ENCODE peak calls at places on chromosomes 13 and 19, in seven cellular contexts. W is breast epithelium, O is tibial nerve, U is IMR-90, E is stomach, B is HCT116, D is A549. V is an unnamed sample.

GRCh38 chr13:66506031-66506777 is 723.9 kb downstream of the PCDH9 start:
- DNase-seq in W (no peak), O (no peak), U (no peak), E (no peak), B (no peak), D (no peak), V (no peak)

GRCh38 chr19:5035817-5036732 is 67.2 kb downstream of the KDM4B start:
- DNase-seq in W (no peak), O (no peak), U (no peak), E (no peak), B (no peak), D (no peak), V (no peak)

GRCh38 chr19:52343548-52343947 is 7.5 kb downstream of the ZNF610 start:
- DNase-seq in W (no peak), O (peak), U (peak), E (peak), B (peak), D (no peak), V (peak)

GRCh38 chr13:114341003-114341777 is 26.9 kb downstream of the CHAMP1 start:
- DNase-seq in W (no peak), O (no peak), U (no peak), E (no peak), B (no peak), D (no peak), V (no peak)

GRCh38 chr19:12913871-12914690 is 5.0 kb downstream of the SYCE2 start:
- DNase-seq in W (peak), O (peak), U (no peak), E (no peak), B (no peak), D (no peak), V (no peak)

GRCh38 chr19:42412223-42412622 is 15.0 kb downstream of the LIPE start:
- DNase-seq in W (no peak), O (no peak), U (no peak), E (no peak), B (no peak), D (no peak), V (no peak)

GRCh38 chr13:27172495-27172842 is 858 bp upstream of the USP12 start:
- DNase-seq in W (no peak), O (peak), U (peak), E (no peak), B (no peak), D (no peak), V (no peak)

GRCh38 chr19:29745253-29745652 is 30.2 kb upstream of the C19orf12 start:
- DNase-seq in W (no peak), O (no peak), U (no peak), E (no peak), B (no peak), D (no peak), V (no peak)

GRCh38 chr13:61086052-61086451 is 329.6 kb downstream of the PCDH20 start:
- DNase-seq in W (no peak), O (no peak), U (no peak), E (no peak), B (no peak), D (no peak), V (no peak)

GRCh38 chr19:43683905-43684304 is 13.9 kb upstream of the PLAUR start:
- DNase-seq in W (no peak), O (no peak), U (no peak), E (no peak), B (no peak), D (no peak), V (no peak)

GRCh38 chr13:40152145-40152544 is 496.7 kb downstream of the COG6 start:
- DNase-seq in W (no peak), O (no peak), U (peak), E (no peak), B (peak), D (peak), V (no peak)

GRCh38 chr19:21256722-21257121 is 72.5 kb downstream of the ZNF708 start:
- DNase-seq in W (no peak), O (no peak), U (peak), E (no peak), B (peak), D (peak), V (no peak)

GRCh38 chr19:38710928-38711725 is 33.1 kb downstream of the CAPN12 start:
- DNase-seq in W (no peak), O (no peak), U (no peak), E (no peak), B (no peak), D (no peak), V (no peak)

GRCh38 chr13:46126074-46126473 is 21.2 kb upstream of the CPB2 start:
- DNase-seq in W (no peak), O (no peak), U (no peak), E (no peak), B (no peak), D (no peak), V (no peak)

GRCh38 chr13:46126552-46127171 is 21.8 kb upstream of the CPB2 start:
- DNase-seq in W (peak), O (peak), U (peak), E (peak), B (peak), D (peak), V (no peak)

GRCh38 chr13:46124967-46125933 is 20.4 kb upstream of the CPB2 start:
- DNase-seq in W (no peak), O (no peak), U (no peak), E (no peak), B (no peak), D (no peak), V (no peak)

GRCh38 chr13:46122304-46122703 is 17.5 kb upstream of the CPB2 start:
- DNase-seq in W (no peak), O (no peak), U (no peak), E (no peak), B (no peak), D (no peak), V (no peak)

GRCh38 chr13:46124531-46124966 is 19.7 kb upstream of the CPB2 start:
- DNase-seq in W (no peak), O (no peak), U (no peak), E (no peak), B (no peak), D (no peak), V (no peak)
- TF ChIP-seq POLR2A in W (no peak), O (no peak), U (no peak), E (no peak), B (no peak), D (no peak), V (no peak)

GRCh38 chr19:741506-742131 is 9.3 kb upstream of the MISP start:
- DNase-seq in W (no peak), O (no peak), U (no peak), E (no peak), B (no peak), D (peak), V (no peak)
- TF ChIP-seq CTCF in W (no peak), O (no peak), U (no peak), E (no peak), B (no peak), D (peak), V (no peak)

GRCh38 chr13:49643003-49643651 is 14.8 kb downstream of the ARL11 start:
- DNase-seq in W (no peak), O (no peak), U (no peak), E (no peak), B (no peak), D (no peak), V (no peak)
- H3K4me3 ChIP-seq in W (peak), O (no peak), U (no peak), E (no peak), B (no peak), D (no peak), V (no peak)

GRCh38 chr13:46181799-46182490 is at the start of gene LCP1:
- DNase-seq in W (peak), O (peak), U (no peak), E (peak), B (no peak), D (no peak), V (no peak)
- TF ChIP-seq POLR2A in W (no peak), O (peak), U (no peak), E (no peak), B (no peak), D (no peak), V (no peak)

GRCh38 chr13:112005925-112006324 is 61.0 kb upstream of the SOX1 start:
- DNase-seq in W (no peak), O (no peak), U (no peak), E (no peak), B (no peak), D (no peak), V (no peak)
- TF ChIP-seq CTCF in W (no peak), O (no peak), U (no peak), E (no peak), B (no peak), D (no peak), V (no peak)

DNA sequence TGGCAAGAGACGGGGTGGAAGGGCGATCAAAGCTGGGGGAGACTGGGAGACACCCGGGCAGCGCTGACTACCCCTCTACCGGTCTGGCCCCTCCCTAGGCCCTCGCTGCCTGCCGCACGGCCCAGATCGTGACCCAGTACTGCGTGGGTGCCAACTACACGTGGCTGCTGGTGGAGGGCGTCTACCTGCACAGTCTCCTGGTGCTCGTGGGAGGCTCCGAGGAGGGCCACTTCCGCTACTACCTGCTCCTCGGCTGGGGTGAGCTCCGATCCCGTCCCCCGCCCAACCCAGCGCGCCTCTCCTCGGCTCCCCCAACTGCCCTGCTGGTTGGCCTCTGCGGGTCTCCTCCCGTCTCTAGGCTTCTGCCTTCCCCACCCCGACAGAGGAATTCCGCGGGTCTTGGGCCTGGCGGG is 8.8 kb downstream of the GIPR start:
- DNase-seq in W (peak), O (no peak), U (no peak), E (peak), B (no peak), D (no peak), V (no peak)
- H3K4me3 ChIP-seq in W (no peak), O (peak), U (no peak), E (peak), B (peak), D (peak), V (no peak)

GRCh38 chr13:93744886-93745285 is 518.3 kb downstream of the GPC6 start:
- DNase-seq in W (no peak), O (no peak), U (no peak), E (no peak), B (no peak), D (no peak), V (no peak)
- TF ChIP-seq POLR2A in W (no peak), O (no peak), U (no peak), E (no peak), B (no peak), D (no peak), V (no peak)

V was measured in uterus.